ENCODE peak calls at places on chromosomes 12 and 14, in six cellular contexts. K is activated effector memory CD4-positive, alpha-beta T cell treated with Interleukin-2 at 50 U/mL for 16 hours; G is germinal center; N is non-pigmented ciliary epithelial cell; M is M059J; I is neural progenitor cell. T is an unnamed sample.

GRCh38 chr12:50723870-50724269 is 40.0 kb upstream of the ATF1 start:
- DNase-seq in K (no peak), G (no peak), N (no peak), M (no peak), I (no peak), T (no peak)

GRCh38 chr12:26612203-26612602 is 220.8 kb downstream of the ITPR2 start:
- DNase-seq in K (no peak), G (no peak), N (no peak), M (no peak), I (peak), T (no peak)

GRCh38 chr14:93068721-93069120 is 47.0 kb downstream of the ITPK1 start:
- DNase-seq in K (no peak), G (no peak), N (no peak), M (no peak), I (no peak), T (no peak)

GRCh38 chr12:116353958-116354357 is 76.5 kb upstream of the MED13L start:
- DNase-seq in K (no peak), G (no peak), N (no peak), M (no peak), I (no peak), T (no peak)

GRCh38 chr14:73250781-73251500 is 13.6 kb downstream of the PAPLN start:
- DNase-seq in K (no peak), G (no peak), N (no peak), M (no peak), I (no peak), T (no peak)

GRCh38 chr12:75571651-75572050 is 60.2 kb upstream of the KRR1 start:
- DNase-seq in K (no peak), G (no peak), N (no peak), M (no peak), I (no peak), T (no peak)

GRCh38 chr14:72682188-72682587 is 211.7 kb downstream of the DPF3 start:
- DNase-seq in K (no peak), G (no peak), N (no peak), M (peak), I (no peak), T (peak)

GRCh38 chr14:54839681-54840080 is 62.9 kb downstream of the GCH1 start:
- DNase-seq in K (no peak), G (no peak), N (no peak), M (no peak), I (no peak), T (no peak)

GRCh38 chr14:59305836-59306555 is 117.5 kb downstream of the DAAM1 start:
- DNase-seq in K (no peak), G (no peak), N (no peak), M (peak), I (no peak), T (peak)